ENCODE peak calls at places on chromosome 18, in five cellular contexts. T is right lobe of liver, S is uterus, N is GM23338, I is left ventricle myocardium inferior. J is an unnamed sample. For H3K4me1, the result is how much of the 10 kb centered on the place peaks cover.

GRCh38 chr18:12606592-12607315 is 51.2 kb downstream of the SPIRE1 start:
- DNase-seq in T (no peak), S (no peak), N (no peak), I (no peak), J (no peak)

GRCh38 chr18:76364282-76365259 is 130.5 kb downstream of the ZNF516 start:
- DNase-seq in T (no peak), S (no peak), N (no peak), I (no peak), J (no peak)

GRCh38 chr18:7927119-7927518 is 360.0 kb downstream of the PTPRM start:
- DNase-seq in T (no peak), S (no peak), N (no peak), I (no peak), J (no peak)

GRCh38 chr18:77051581-77052296 is 80.8 kb downstream of the MBP start:
- DNase-seq in T (no peak), S (no peak), N (no peak), I (no peak), J (no peak)

GRCh38 chr18:34033968-34034367 is 190.7 kb downstream of the NOL4 start:
- DNase-seq in T (no peak), S (no peak), N (no peak), I (no peak), J (no peak)

GRCh38 chr18:12278765-12279682 is 24.9 kb downstream of the CIDEA start:
- DNase-seq in T (peak), S (peak), N (peak), I (peak), J (peak)

GRCh38 chr18:26745288-26745975 is 120.1 kb downstream of the AQP4 start:
- DNase-seq in T (peak), S (no peak), N (no peak), I (no peak), J (no peak)

GRCh38 chr18:25399554-25399953 is 47.6 kb upstream of the ZNF521 start:
- DNase-seq in T (no peak), S (no peak), N (no peak), I (no peak), J (no peak)

GRCh38 chr18:79405019-79405780 is 9.5 kb downstream of the NFATC1 start:
- DNase-seq in T (peak), S (no peak), N (no peak), I (peak), J (no peak)

GRCh38 chr18:79572093-79572780 is 107.4 kb upstream of the CTDP1 start:
- DNase-seq in T (peak), S (peak), N (no peak), I (no peak), J (no peak)

GRCh38 chr18:5178519-5178918 is 18.5 kb downstream of the AKAIN1 start:
- DNase-seq in T (no peak), S (no peak), N (no peak), I (no peak), J (no peak)

GRCh38 chr18:9612215-9612830 is 2.0 kb downstream of the PPP4R1 start:
- DNase-seq in T (no peak), S (no peak), N (peak), I (no peak), J (no peak)

GRCh38 chr18:29892960-29893558 is 1149.5 kb downstream of the DSC3 start:
- DNase-seq in T (no peak), S (no peak), N (peak), I (no peak), J (no peak)

DNA sequence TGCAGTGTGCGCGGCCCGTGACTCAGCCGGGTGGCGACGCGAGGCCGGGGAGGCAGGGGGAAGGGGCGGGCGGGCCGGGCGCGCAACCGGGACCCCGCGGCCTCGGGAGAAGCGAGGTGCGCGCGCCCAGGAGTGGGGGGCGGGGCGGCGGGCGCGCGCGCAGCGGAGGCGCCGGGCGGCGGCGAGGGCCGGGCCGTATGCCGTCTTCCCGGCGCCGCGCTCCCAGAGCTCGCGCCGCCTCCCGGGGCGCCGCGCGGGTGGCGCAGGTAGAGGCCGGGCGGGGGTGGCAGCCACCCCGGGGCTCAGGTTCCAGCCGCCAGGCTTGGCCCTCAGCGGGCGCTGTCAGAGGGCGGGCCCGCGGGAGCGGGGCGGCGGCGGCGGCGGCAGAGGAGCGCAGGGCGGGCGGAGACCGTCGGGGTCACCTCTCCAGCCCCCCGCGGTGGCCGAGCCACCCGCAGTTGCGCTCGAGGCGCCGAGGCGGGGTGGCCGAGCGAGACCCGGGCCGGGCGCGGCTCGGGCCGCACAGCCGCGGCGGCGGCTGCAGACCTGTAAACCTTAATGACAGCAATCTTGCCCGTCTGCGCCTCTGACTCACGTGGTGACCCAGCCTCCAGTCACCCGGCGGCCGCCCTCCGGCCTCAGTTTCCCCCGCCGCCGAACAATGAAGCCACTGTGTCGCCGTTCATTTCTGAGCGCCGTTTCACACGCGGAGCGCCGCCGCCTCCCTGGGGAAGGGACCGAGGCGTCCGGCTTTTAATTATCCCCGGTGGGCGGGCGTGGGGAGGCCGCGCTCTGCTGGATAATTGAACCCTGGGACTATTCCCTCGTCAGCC is 25.3 kb upstream of the SMAD7 start:
- DNase-seq in T (no peak), S (peak), N (peak), I (peak), J (peak)
- H3K27ac ChIP-seq in T (no peak), S (peak), N (no peak), I (peak), J (peak)

GRCh38 chr18:11163668-11164067 is 14.3 kb upstream of the PIEZO2 start:
- DNase-seq in T (peak), S (no peak), N (peak), I (peak), J (peak)
- TF ChIP-seq CTCF in T (peak), S (no peak), N (peak), I (peak), J (peak)

GRCh38 chr18:78309945-78310344 is 669.7 kb upstream of the SALL3 start:
- DNase-seq in T (no peak), S (no peak), N (no peak), I (no peak), J (no peak)

GRCh38 chr18:78304199-78304826 is 675.3 kb upstream of the SALL3 start:
- DNase-seq in T (no peak), S (no peak), N (no peak), I (no peak), J (no peak)

GRCh38 chr18:78305789-78306188 is 673.8 kb upstream of the SALL3 start:
- DNase-seq in T (no peak), S (no peak), N (no peak), I (no peak), J (no peak)

GRCh38 chr18:78303519-78303918 is 676.1 kb upstream of the SALL3 start:
- DNase-seq in T (no peak), S (no peak), N (no peak), I (no peak), J (no peak)

GRCh38 chr18:78309307-78309706 is 670.3 kb upstream of the SALL3 start:
- DNase-seq in T (no peak), S (no peak), N (no peak), I (no peak), J (no peak)
- H3K4me1 ChIP-seq in T (under half), S (under half), N (under half), I (under half), J (under half)

GRCh38 chr18:36300211-36300610 is 2.7 kb downstream of the FHOD3 start:
- DNase-seq in T (no peak), S (no peak), N (no peak), I (no peak), J (no peak)

GRCh38 chr18:36297419-36298112 is at the start of gene FHOD3:
- DNase-seq in T (peak), S (peak), N (peak), I (peak), J (peak)

GRCh38 chr18:36296591-36297418 is 708 bp upstream of the FHOD3 start:
- DNase-seq in T (peak), S (peak), N (peak), I (peak), J (peak)

GRCh38 chr18:36298113-36298701 is 694 bp downstream of the FHOD3 start:
- DNase-seq in T (no peak), S (no peak), N (peak), I (no peak), J (peak)

GRCh38 chr18:36299010-36299409 is 1.5 kb downstream of the FHOD3 start:
- DNase-seq in T (no peak), S (no peak), N (no peak), I (no peak), J (no peak)
- H3K27ac ChIP-seq in T (no peak), S (no peak), N (no peak), I (peak), J (no peak)

DNA sequence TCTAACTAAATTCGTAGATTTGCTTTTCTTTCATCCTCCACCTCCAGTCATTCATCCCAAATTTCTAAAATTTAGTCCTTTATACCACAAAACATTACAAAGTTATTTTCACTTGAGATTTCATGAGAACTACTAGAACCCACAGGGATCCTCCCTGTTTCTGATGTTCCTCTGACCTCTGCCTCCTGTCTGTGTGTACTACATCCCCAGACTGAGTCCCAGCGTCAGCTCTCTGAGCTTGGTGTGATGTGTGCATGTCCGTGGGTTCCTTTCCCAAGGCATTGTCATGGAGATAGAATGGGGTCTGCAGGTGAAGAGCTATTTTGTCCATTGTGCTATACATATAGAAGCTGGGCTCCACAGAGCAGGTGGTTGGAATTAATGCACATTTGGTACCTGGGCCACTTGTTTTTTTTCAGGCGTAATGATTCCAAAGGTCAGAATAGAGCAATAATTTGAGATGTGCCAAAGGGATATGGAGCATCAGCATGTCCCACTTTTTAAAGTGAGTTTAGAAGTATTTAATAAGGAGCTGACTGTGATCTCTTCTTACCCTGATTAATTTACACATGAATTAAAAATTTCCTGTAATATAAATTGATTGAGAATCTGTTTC is 151.2 kb upstream of the BOD1L2 start:
- DNase-seq in T (no peak), S (no peak), N (peak), I (no peak), J (peak)
- TF ChIP-seq CTCF in T (peak), S (no peak), N (peak), I (no peak), J (peak)

J was measured in endodermal cell.